ENCODE peak calls at places on chromosome 16, in six cellular contexts. J is esophagus muscularis mucosa, N is HepG2, G is stomach, R is uterus, Z is esophagus squamous epithelium. P is an unnamed sample.

GRCh38 chr16:28067604-28068382 is 4.3 kb upstream of the GSG1L start:
- DNase-seq in J (no peak), N (no peak), G (no peak), R (no peak), Z (no peak), P (no peak)

GRCh38 chr16:67148656-67149275 is 2.0 kb downstream of the B3GNT9 start:
- DNase-seq in J (no peak), N (no peak), G (no peak), R (no peak), Z (no peak), P (no peak)

GRCh38 chr16:81410643-81411235 is 33.9 kb upstream of the CMIP start:
- DNase-seq in J (no peak), N (no peak), G (no peak), R (no peak), Z (no peak), P (no peak)

GRCh38 chr16:77540656-77541055 is 105.8 kb upstream of the ADAMTS18 start:
- DNase-seq in J (peak; percentile 47), N (no peak), G (no peak), R (no peak), Z (no peak), P (no peak)

GRCh38 chr16:46719528-46719927 is 28.6 kb downstream of the MYLK3 start:
- DNase-seq in J (no peak), N (no peak), G (no peak), R (no peak), Z (no peak), P (no peak)

GRCh38 chr16:88376835-88377726 is 5.7 kb upstream of the ZNF469 start:
- DNase-seq in J (no peak), N (no peak), G (no peak), R (no peak), Z (no peak), P (no peak)

GRCh38 chr16:85916141-85916890 is 17.4 kb downstream of the IRF8 start:
- DNase-seq in J (no peak), N (peak; percentile 62), G (peak; percentile 92), R (no peak), Z (no peak), P (no peak)

GRCh38 chr16:54342001-54342776 is 55.6 kb upstream of the IRX3 start:
- DNase-seq in J (no peak), N (no peak), G (no peak), R (no peak), Z (no peak), P (no peak)

GRCh38 chr16:56462064-56462796 is 10.9 kb downstream of the OGFOD1 start:
- DNase-seq in J (no peak), N (no peak), G (no peak), R (no peak), Z (no peak), P (no peak)

GRCh38 chr16:29678691-29679267 is at the start of gene QPRT:
- DNase-seq in J (no peak), N (peak; percentile 85), G (no peak), R (peak; percentile 66), Z (no peak), P (no peak)

GRCh38 chr16:54846761-54847160 is 83.9 kb upstream of the IRX5 start:
- DNase-seq in J (no peak), N (no peak), G (no peak), R (no peak), Z (no peak), P (no peak)

GRCh38 chr16:14128097-14128496 is 57.0 kb downstream of the MRTFB start:
- DNase-seq in J (no peak), N (no peak), G (no peak), R (no peak), Z (no peak), P (no peak)

GRCh38 chr16:80231888-80232287 is 308.9 kb upstream of the DYNLRB2 start:
- DNase-seq in J (no peak), N (peak; percentile 48), G (no peak), R (no peak), Z (no peak), P (no peak)

GRCh38 chr16:51556694-51557327 is 405.7 kb upstream of the SALL1 start:
- DNase-seq in J (peak; percentile 90), N (no peak), G (no peak), R (peak; percentile 76), Z (no peak), P (no peak)

GRCh38 chr16:79845006-79845733 is 244.6 kb upstream of the MAF start:
- DNase-seq in J (no peak), N (no peak), G (no peak), R (no peak), Z (no peak), P (no peak)

GRCh38 chr16:57358527-57359095 is at the start of gene CCL22:
- DNase-seq in J (no peak), N (no peak), G (peak; percentile 26), R (no peak), Z (no peak), P (no peak)

GRCh38 chr16:54362801-54363200 is 76.2 kb upstream of the IRX3 start:
- DNase-seq in J (no peak), N (no peak), G (no peak), R (no peak), Z (no peak), P (no peak)

GRCh38 chr16:19139436-19140091 is 25.8 kb downstream of the ITPRIPL2 start:
- DNase-seq in J (no peak), N (no peak), G (no peak), R (no peak), Z (no peak), P (no peak)

GRCh38 chr16:67071476-67072048 is 38.2 kb upstream of the PHAF1 start:
- DNase-seq in J (no peak), N (no peak), G (no peak), R (no peak), Z (no peak), P (no peak)

GRCh38 chr16:9680968-9681367 is 501.3 kb downstream of the GRIN2A start:
- DNase-seq in J (no peak), N (no peak), G (no peak), R (no peak), Z (no peak), P (no peak)

GRCh38 chr16:27739606-27740357 is 189.8 kb downstream of the KATNIP start:
- DNase-seq in J (no peak), N (no peak), G (no peak), R (no peak), Z (no peak), P (no peak)

GRCh38 chr16:30183961-30184429 is 593 bp downstream of the CORO1A start:
- DNase-seq in J (no peak), N (no peak), G (peak; percentile 53), R (peak; percentile 19), Z (no peak), P (no peak)

GRCh38 chr16:35734728-35735402 is 2275.5 kb downstream of the TP53TG3F start:
- DNase-seq in J (peak; percentile 64), N (no peak), G (no peak), R (no peak), Z (no peak), P (no peak)
- H3K9me3 ChIP-seq in J (no peaks in the 10 kb centered on the region), N (peaks cover 97% of the 10 kb centered on the region), G (peaks cover 81% of the 10 kb centered on the region), R (no peaks in the 10 kb centered on the region), Z (no peaks in the 10 kb centered on the region), P (no peaks in the 10 kb centered on the region)

DNA sequence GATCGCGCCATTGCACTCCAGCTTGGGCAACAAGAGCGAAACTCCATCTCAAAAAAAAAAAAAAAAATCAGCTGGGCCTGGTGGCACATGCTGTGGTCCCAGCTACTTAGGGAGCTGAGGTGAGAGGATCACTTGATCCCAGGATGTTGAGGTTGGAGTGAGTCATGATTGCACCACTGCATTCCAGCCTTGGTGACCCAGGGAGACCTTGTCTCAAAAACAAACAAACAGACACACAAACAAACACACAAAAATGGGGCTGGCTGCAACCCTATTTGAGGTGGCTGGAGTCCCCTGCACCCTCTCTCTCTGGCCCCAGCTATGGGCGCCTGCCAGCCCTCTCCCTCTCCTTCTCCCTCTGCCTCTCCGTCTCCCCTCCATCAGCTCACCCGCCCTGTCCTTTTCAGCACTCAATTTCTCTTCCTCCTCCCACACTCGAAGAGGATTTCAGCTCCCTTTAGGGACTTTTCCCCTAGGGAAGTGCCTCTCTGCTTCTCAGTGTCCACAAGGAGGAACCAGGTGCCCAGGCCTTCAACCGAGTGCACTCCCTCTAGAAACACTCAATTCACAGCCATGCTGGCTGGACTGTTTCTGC is 17.5 kb upstream of the TFAP4 start:
- DNase-seq in J (no peak), N (peak; percentile 88), G (no peak), R (no peak), Z (no peak), P (peak; percentile 47)
- H3K27ac ChIP-seq in J (peak overlapping the region; percentile 5), N (peak overlapping the region; percentile 44), G (peak overlapping the region; percentile 16), R (no peak overlapping the region), Z (no peak overlapping the region), P (peak overlapping the region; percentile 79)

GRCh38 chr16:21301168-21301894 is 23.2 kb upstream of the CRYM start:
- DNase-seq in J (no peak), N (peak; percentile 88), G (peak; percentile 72), R (peak; percentile 70), Z (no peak), P (peak; percentile 49)
- TF ChIP-seq POLR2A in J (peak; percentile 14), N (peak; percentile 86), G (no peak), R (peak; percentile 15), Z (peak; percentile 70), P (peak; percentile 15)

DNA sequence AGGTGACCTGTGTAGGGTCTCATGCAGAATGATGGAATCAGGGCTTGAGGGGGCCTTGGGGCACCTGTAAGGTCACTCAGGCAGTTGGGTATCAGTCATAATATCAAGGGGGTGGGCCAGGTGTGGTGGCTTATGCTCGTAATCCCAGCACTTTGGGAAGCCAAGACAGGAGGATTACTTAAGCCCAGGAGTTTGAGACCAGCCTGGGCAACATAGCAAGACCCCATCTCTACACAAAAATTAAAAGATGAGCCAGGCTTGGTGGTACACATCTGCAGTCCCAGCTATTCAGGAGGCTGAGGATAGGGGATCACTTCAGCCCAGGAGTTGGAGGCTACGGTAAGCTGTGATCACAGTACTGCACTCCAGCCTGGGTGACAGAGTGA is 7.5 kb downstream of the ERN2 start:
- DNase-seq in J (no peak), N (no peak), G (no peak), R (no peak), Z (no peak), P (no peak)
- H3K9me3 ChIP-seq in J (no peaks in the 10 kb centered on the region), N (peaks cover 17% of the 10 kb centered on the region), G (peaks cover 13% of the 10 kb centered on the region), R (no peaks in the 10 kb centered on the region), Z (no peaks in the 10 kb centered on the region), P (no peaks in the 10 kb centered on the region)

GRCh38 chr16:62450291-62450690 is 414.1 kb upstream of the CDH8 start:
- DNase-seq in J (no peak), N (no peak), G (no peak), R (no peak), Z (no peak), P (no peak)
- H3K27ac ChIP-seq in J (no peak overlapping the region), N (no peak overlapping the region), G (no peak overlapping the region), R (no peak overlapping the region), Z (no peak overlapping the region), P (no peak overlapping the region)

P was measured in gastrocnemius medialis.